ENCODE peak calls at places on chromosomes 16 and 17, in eight cellular contexts. One of them, this sample, is unnamed.
A peak's percentile ranks its signal among the peaks of the same experiment; 100 is the strongest.

GRCh38 chr17:72158895-72159885 is 38.4 kb downstream of the SOX9 start:
- DNase-seq in lower leg skin: no peak
- DNase-seq in HFF-Myc: no peak
- DNase-seq in activated T-helper 1 cell treated with Interleukin-2 at 50 U/mL for 16 hours: no peak
- DNase-seq in NCI-H1105: no peak
- DNase-seq in NCI-H446: peak; percentile 96
- DNase-seq in NCI-H510A: no peak
- DNase-seq in stimulated activated CD4-positive, alpha-beta T cell treated with anti-CD3 and anti-CD28 coated beads, Interleukin-15, amount 100 ng/mL, for 48 hours: no peak
- DNase-seq in this sample: no peak

GRCh38 chr17:28963841-28964240 is 12.5 kb upstream of the PHF12 start:
- DNase-seq in lower leg skin: no peak
- DNase-seq in NCI-H1105: no peak
- DNase-seq in NCI-H510A: no peak
- DNase-seq in NCI-H446: no peak
- DNase-seq in stimulated activated CD4-positive, alpha-beta T cell treated with anti-CD3 and anti-CD28 coated beads, Interleukin-15, amount 100 ng/mL, for 48 hours: no peak
- DNase-seq in HFF-Myc: no peak
- DNase-seq in activated T-helper 1 cell treated with Interleukin-2 at 50 U/mL for 16 hours: no peak
- DNase-seq in this sample: no peak

GRCh38 chr17:28130455-28130854 is 88.0 kb downstream of the NLK start:
- DNase-seq in stimulated activated CD4-positive, alpha-beta T cell treated with anti-CD3 and anti-CD28 coated beads, Interleukin-15, amount 100 ng/mL, for 48 hours: no peak
- DNase-seq in NCI-H1105: no peak
- DNase-seq in NCI-H446: no peak
- DNase-seq in lower leg skin: no peak
- DNase-seq in NCI-H510A: no peak
- DNase-seq in activated T-helper 1 cell treated with Interleukin-2 at 50 U/mL for 16 hours: no peak
- DNase-seq in HFF-Myc: no peak
- DNase-seq in this sample: no peak

GRCh38 chr17:43085489-43085888 is 39.7 kb downstream of the BRCA1 start:
- DNase-seq in HFF-Myc: peak; percentile 16
- DNase-seq in activated T-helper 1 cell treated with Interleukin-2 at 50 U/mL for 16 hours: no peak
- DNase-seq in NCI-H510A: no peak
- DNase-seq in NCI-H1105: no peak
- DNase-seq in stimulated activated CD4-positive, alpha-beta T cell treated with anti-CD3 and anti-CD28 coated beads, Interleukin-15, amount 100 ng/mL, for 48 hours: no peak
- DNase-seq in NCI-H446: no peak
- DNase-seq in lower leg skin: no peak
- DNase-seq in this sample: no peak

GRCh38 chr17:49914096-49914490 is 54.9 kb upstream of the DLX4 start:
- DNase-seq in HFF-Myc: no peak
- DNase-seq in NCI-H510A: peak; percentile 41
- DNase-seq in lower leg skin: no peak
- DNase-seq in NCI-H446: no peak
- DNase-seq in NCI-H1105: peak; percentile 34
- DNase-seq in activated T-helper 1 cell treated with Interleukin-2 at 50 U/mL for 16 hours: no peak
- DNase-seq in stimulated activated CD4-positive, alpha-beta T cell treated with anti-CD3 and anti-CD28 coated beads, Interleukin-15, amount 100 ng/mL, for 48 hours: no peak
- DNase-seq in this sample: no peak

GRCh38 chr16:69417537-69418199 is 6.8 kb upstream of the CYB5B start:
- DNase-seq in NCI-H1105: no peak
- DNase-seq in NCI-H510A: no peak
- DNase-seq in stimulated activated CD4-positive, alpha-beta T cell treated with anti-CD3 and anti-CD28 coated beads, Interleukin-15, amount 100 ng/mL, for 48 hours: no peak
- DNase-seq in activated T-helper 1 cell treated with Interleukin-2 at 50 U/mL for 16 hours: no peak
- DNase-seq in HFF-Myc: no peak
- DNase-seq in lower leg skin: no peak
- DNase-seq in NCI-H446: peak; percentile 66
- DNase-seq in this sample: no peak

GRCh38 chr17:35799942-35800341 is 4.5 kb upstream of the MMP28 start:
- DNase-seq in NCI-H446: peak; percentile 95
- DNase-seq in NCI-H1105: peak; percentile 2
- DNase-seq in activated T-helper 1 cell treated with Interleukin-2 at 50 U/mL for 16 hours: no peak
- DNase-seq in lower leg skin: no peak
- DNase-seq in HFF-Myc: no peak
- DNase-seq in NCI-H510A: no peak
- DNase-seq in stimulated activated CD4-positive, alpha-beta T cell treated with anti-CD3 and anti-CD28 coated beads, Interleukin-15, amount 100 ng/mL, for 48 hours: no peak
- DNase-seq in this sample: no peak

GRCh38 chr17:60640503-60640902 is 37.1 kb upstream of the BCAS3 start:
- DNase-seq in stimulated activated CD4-positive, alpha-beta T cell treated with anti-CD3 and anti-CD28 coated beads, Interleukin-15, amount 100 ng/mL, for 48 hours: no peak
- DNase-seq in HFF-Myc: no peak
- DNase-seq in NCI-H1105: no peak
- DNase-seq in lower leg skin: no peak
- DNase-seq in NCI-H510A: no peak
- DNase-seq in NCI-H446: no peak
- DNase-seq in activated T-helper 1 cell treated with Interleukin-2 at 50 U/mL for 16 hours: no peak
- DNase-seq in this sample: no peak

GRCh38 chr16:1787322-1788094 is 4.7 kb downstream of the NUBP2 start:
- DNase-seq in NCI-H510A: no peak
- DNase-seq in NCI-H1105: no peak
- DNase-seq in NCI-H446: no peak
- DNase-seq in stimulated activated CD4-positive, alpha-beta T cell treated with anti-CD3 and anti-CD28 coated beads, Interleukin-15, amount 100 ng/mL, for 48 hours: no peak
- DNase-seq in lower leg skin: no peak
- DNase-seq in HFF-Myc: no peak
- DNase-seq in activated T-helper 1 cell treated with Interleukin-2 at 50 U/mL for 16 hours: no peak
- DNase-seq in this sample: no peak

GRCh38 chr16:1698680-1699079 is 7.3 kb upstream of the MAPK8IP3 start:
- DNase-seq in HFF-Myc: no peak
- DNase-seq in NCI-H1105: no peak
- DNase-seq in NCI-H446: no peak
- DNase-seq in activated T-helper 1 cell treated with Interleukin-2 at 50 U/mL for 16 hours: no peak
- DNase-seq in stimulated activated CD4-positive, alpha-beta T cell treated with anti-CD3 and anti-CD28 coated beads, Interleukin-15, amount 100 ng/mL, for 48 hours: no peak
- DNase-seq in lower leg skin: no peak
- DNase-seq in NCI-H510A: no peak
- DNase-seq in this sample: no peak

GRCh38 chr16:4315185-4316102 is at the start of gene GLIS2:
- DNase-seq in NCI-H1105: peak; percentile 57
- DNase-seq in lower leg skin: no peak
- DNase-seq in activated T-helper 1 cell treated with Interleukin-2 at 50 U/mL for 16 hours: no peak
- DNase-seq in HFF-Myc: no peak
- DNase-seq in NCI-H446: peak; percentile 53
- DNase-seq in stimulated activated CD4-positive, alpha-beta T cell treated with anti-CD3 and anti-CD28 coated beads, Interleukin-15, amount 100 ng/mL, for 48 hours: no peak
- DNase-seq in NCI-H510A: peak; percentile 87
- DNase-seq in this sample: no peak

GRCh38 chr17:63984651-63985386 is 12.1 kb upstream of the SCN4A start:
- DNase-seq in HFF-Myc: peak; percentile 72
- DNase-seq in NCI-H1105: no peak
- DNase-seq in lower leg skin: peak; percentile 70
- DNase-seq in stimulated activated CD4-positive, alpha-beta T cell treated with anti-CD3 and anti-CD28 coated beads, Interleukin-15, amount 100 ng/mL, for 48 hours: peak; percentile 52
- DNase-seq in NCI-H510A: peak; percentile 21
- DNase-seq in NCI-H446: peak; percentile 23
- DNase-seq in activated T-helper 1 cell treated with Interleukin-2 at 50 U/mL for 16 hours: peak; percentile 35
- DNase-seq in this sample: no peak

GRCh38 chr16:85179344-85180046 is 67.2 kb upstream of the CIBAR2 start:
- DNase-seq in NCI-H510A: no peak
- DNase-seq in activated T-helper 1 cell treated with Interleukin-2 at 50 U/mL for 16 hours: no peak
- DNase-seq in lower leg skin: no peak
- DNase-seq in NCI-H446: no peak
- DNase-seq in NCI-H1105: no peak
- DNase-seq in stimulated activated CD4-positive, alpha-beta T cell treated with anti-CD3 and anti-CD28 coated beads, Interleukin-15, amount 100 ng/mL, for 48 hours: no peak
- DNase-seq in HFF-Myc: no peak
- DNase-seq in this sample: no peak

GRCh38 chr16:14121135-14121534 is 50.0 kb downstream of the MRTFB start:
- DNase-seq in lower leg skin: no peak
- DNase-seq in HFF-Myc: no peak
- DNase-seq in NCI-H446: no peak
- DNase-seq in activated T-helper 1 cell treated with Interleukin-2 at 50 U/mL for 16 hours: no peak
- DNase-seq in stimulated activated CD4-positive, alpha-beta T cell treated with anti-CD3 and anti-CD28 coated beads, Interleukin-15, amount 100 ng/mL, for 48 hours: no peak
- DNase-seq in NCI-H510A: no peak
- DNase-seq in NCI-H1105: no peak
- DNase-seq in this sample: no peak

GRCh38 chr16:87206646-87207451 is 110.3 kb downstream of the C16orf95 start:
- DNase-seq in NCI-H510A: no peak
- DNase-seq in NCI-H446: no peak
- DNase-seq in NCI-H1105: no peak
- DNase-seq in activated T-helper 1 cell treated with Interleukin-2 at 50 U/mL for 16 hours: no peak
- DNase-seq in stimulated activated CD4-positive, alpha-beta T cell treated with anti-CD3 and anti-CD28 coated beads, Interleukin-15, amount 100 ng/mL, for 48 hours: no peak
- DNase-seq in lower leg skin: peak; percentile 18
- DNase-seq in HFF-Myc: no peak
- DNase-seq in this sample: no peak

GRCh38 chr17:1030684-1031557 is 34.0 kb downstream of the TIMM22 start:
- DNase-seq in NCI-H1105: no peak
- DNase-seq in HFF-Myc: no peak
- DNase-seq in NCI-H510A: no peak
- DNase-seq in stimulated activated CD4-positive, alpha-beta T cell treated with anti-CD3 and anti-CD28 coated beads, Interleukin-15, amount 100 ng/mL, for 48 hours: no peak
- DNase-seq in activated T-helper 1 cell treated with Interleukin-2 at 50 U/mL for 16 hours: no peak
- DNase-seq in lower leg skin: no peak
- DNase-seq in NCI-H446: no peak
- DNase-seq in this sample: no peak

GRCh38 chr17:83014297-83014696 is 65.1 kb upstream of the METRNL start:
- DNase-seq in HFF-Myc: no peak
- DNase-seq in NCI-H510A: no peak
- DNase-seq in stimulated activated CD4-positive, alpha-beta T cell treated with anti-CD3 and anti-CD28 coated beads, Interleukin-15, amount 100 ng/mL, for 48 hours: no peak
- DNase-seq in lower leg skin: no peak
- DNase-seq in activated T-helper 1 cell treated with Interleukin-2 at 50 U/mL for 16 hours: no peak
- DNase-seq in NCI-H446: no peak
- DNase-seq in NCI-H1105: no peak
- DNase-seq in this sample: no peak

GRCh38 chr17:42428141-42428944 is 5.3 kb upstream of the CAVIN1 start:
- DNase-seq in lower leg skin: peak; percentile 73
- DNase-seq in activated T-helper 1 cell treated with Interleukin-2 at 50 U/mL for 16 hours: no peak
- DNase-seq in NCI-H1105: no peak
- DNase-seq in stimulated activated CD4-positive, alpha-beta T cell treated with anti-CD3 and anti-CD28 coated beads, Interleukin-15, amount 100 ng/mL, for 48 hours: no peak
- DNase-seq in NCI-H446: peak; percentile 60
- DNase-seq in NCI-H510A: no peak
- DNase-seq in HFF-Myc: peak; percentile 93
- DNase-seq in this sample: no peak

GRCh38 chr17:47732399-47733046 is 513 bp upstream of the TBX21 start:
- DNase-seq in activated T-helper 1 cell treated with Interleukin-2 at 50 U/mL for 16 hours: no peak
- DNase-seq in NCI-H510A: no peak
- DNase-seq in lower leg skin: no peak
- DNase-seq in stimulated activated CD4-positive, alpha-beta T cell treated with anti-CD3 and anti-CD28 coated beads, Interleukin-15, amount 100 ng/mL, for 48 hours: no peak
- DNase-seq in NCI-H1105: no peak
- DNase-seq in NCI-H446: no peak
- DNase-seq in HFF-Myc: no peak
- DNase-seq in this sample: no peak

This sample was measured in omental fat pad.